ENCODE peak calls at places on chromosomes 11 and 22, in five cellular contexts. I, K, S, N and M are unnamed samples.

GRCh38 chr22:48755332-48755949 is 1072.2 kb downstream of the BRD1 start:
- DNase-seq in I (no peak), K (no peak), S (no peak), N (no peak), M (no peak)

GRCh38 chr11:110128161-110128560 is 35.0 kb downstream of the ZC3H12C start:
- DNase-seq in I (no peak), K (no peak), S (no peak), N (no peak), M (peak)

GRCh38 chr11:123590296-123590912 is 64.0 kb downstream of the SCN3B start:
- DNase-seq in I (peak), K (no peak), S (no peak), N (no peak), M (no peak)

GRCh38 chr11:15653191-15653590 is 538.5 kb downstream of the INSC start:
- DNase-seq in I (no peak), K (no peak), S (no peak), N (no peak), M (no peak)

GRCh38 chr11:101436511-101437142 is 147.2 kb downstream of the TRPC6 start:
- DNase-seq in I (no peak), K (no peak), S (peak), N (no peak), M (peak)

GRCh38 chr22:50507991-50508884 is at the start of gene NCAPH2:
- DNase-seq in I (peak), K (peak), S (peak), N (no peak), M (peak)

GRCh38 chr11:121961228-121961860 is 154.7 kb downstream of the BLID start:
- DNase-seq in I (no peak), K (no peak), S (no peak), N (no peak), M (no peak)

GRCh38 chr11:93199616-93200015 is 1.8 kb upstream of the SLC36A4 start:
- DNase-seq in I (no peak), K (no peak), S (no peak), N (no peak), M (no peak)

GRCh38 chr11:12242926-12243325 is 132.5 kb downstream of the MICAL2 start:
- DNase-seq in I (no peak), K (no peak), S (no peak), N (no peak), M (no peak)

GRCh38 chr22:36295247-36295646 is 42.3 kb downstream of the APOL1 start:
- DNase-seq in I (peak), K (no peak), S (no peak), N (no peak), M (no peak)

GRCh38 chr22:44204937-44205712 is 24.4 kb downstream of the PARVG start:
- DNase-seq in I (no peak), K (no peak), S (no peak), N (no peak), M (no peak)

GRCh38 chr22:22770280-22770871 is 117.2 kb upstream of the IGLL5 start:
- DNase-seq in I (peak), K (no peak), S (no peak), N (peak), M (peak)

GRCh38 chr11:120710354-120711187 is 199.0 kb downstream of the GRIK4 start:
- DNase-seq in I (peak), K (peak), S (no peak), N (no peak), M (no peak)

GRCh38 chr11:45667929-45668680 is 2.7 kb upstream of the CHST1 start:
- DNase-seq in I (peak), K (no peak), S (no peak), N (no peak), M (no peak)

GRCh38 chr11:69546735-69547370 is 65.4 kb downstream of the LINC01488 start:
- DNase-seq in I (no peak), K (no peak), S (no peak), N (no peak), M (no peak)

GRCh38 chr11:62004473-62004872 is 37.0 kb upstream of the FTH1 start:
- DNase-seq in I (no peak), K (peak), S (no peak), N (no peak), M (no peak)

GRCh38 chr11:102685311-102685710 is 20.3 kb downstream of the MMP27 start:
- DNase-seq in I (no peak), K (no peak), S (no peak), N (no peak), M (no peak)

GRCh38 chr11:11463397-11463796 is 110.3 kb upstream of the CSNK2A3 start:
- DNase-seq in I (no peak), K (no peak), S (no peak), N (no peak), M (peak)

GRCh38 chr11:113372317-113372716 is 15.3 kb upstream of the ANKK1 start:
- DNase-seq in I (no peak), K (no peak), S (no peak), N (no peak), M (no peak)

GRCh38 chr22:35538801-35539321 is 1.8 kb upstream of the RASD2 start:
- DNase-seq in I (no peak), K (no peak), S (no peak), N (no peak), M (no peak)

GRCh38 chr22:26709617-26710390 is 52.4 kb downstream of the MIAT start:
- DNase-seq in I (no peak), K (peak), S (no peak), N (no peak), M (no peak)

GRCh38 chr22:17597217-17597616 is 31.3 kb downstream of the ATP6V1E1 start:
- DNase-seq in I (no peak), K (no peak), S (no peak), N (no peak), M (no peak)

GRCh38 chr11:110479070-110479444 is 49.3 kb downstream of the FDX1 start:
- DNase-seq in I (no peak), K (no peak), S (no peak), N (no peak), M (no peak)

GRCh38 chr11:13292970-13293369 is 15.4 kb downstream of the BMAL1 start:
- DNase-seq in I (no peak), K (no peak), S (no peak), N (no peak), M (no peak)

GRCh38 chr22:38935023-38935422 is 22.4 kb upstream of the APOBEC3A start:
- DNase-seq in I (peak), K (no peak), S (peak), N (no peak), M (peak)

GRCh38 chr11:109728056-109728455 is 306.1 kb downstream of the C11orf87 start:
- DNase-seq in I (no peak), K (no peak), S (no peak), N (no peak), M (peak)

GRCh38 chr22:37632174-37633081 is 7.0 kb upstream of the SH3BP1 start:
- DNase-seq in I (no peak), K (no peak), S (no peak), N (no peak), M (no peak)

GRCh38 chr11:130219148-130219547 is 59.6 kb downstream of the ST14 start:
- DNase-seq in I (peak), K (no peak), S (no peak), N (no peak), M (no peak)

GRCh38 chr22:20247010-20247505 is 21.1 kb downstream of the RTN4R start:
- DNase-seq in I (no peak), K (no peak), S (no peak), N (no peak), M (no peak)

GRCh38 chr11:97722065-97722464 is 1298.7 kb upstream of the CNTN5 start:
- DNase-seq in I (peak), K (peak), S (no peak), N (no peak), M (no peak)

GRCh38 chr11:31955838-31956237 is 135.0 kb upstream of the RCN1 start:
- DNase-seq in I (no peak), K (no peak), S (no peak), N (no peak), M (no peak)

GRCh38 chr11:86103808-86104207 is 34.9 kb upstream of the PICALM start:
- DNase-seq in I (no peak), K (no peak), S (no peak), N (no peak), M (no peak)

GRCh38 chr11:1049911-1050580 is 13.5 kb upstream of the MUC6 start:
- DNase-seq in I (peak), K (no peak), S (no peak), N (no peak), M (no peak)

GRCh38 chr11:83051760-83052671 is 19.7 kb downstream of the RAB30 start:
- DNase-seq in I (no peak), K (peak), S (peak), N (no peak), M (no peak)

GRCh38 chr11:72578991-72579815 is 95.0 kb downstream of the PDE2A start:
- DNase-seq in I (no peak), K (no peak), S (no peak), N (no peak), M (no peak)

GRCh38 chr11:45949992-45950407 is 27.5 kb downstream of the LARGE2 start:
- DNase-seq in I (no peak), K (no peak), S (no peak), N (no peak), M (no peak)